ENCODE peak calls at places on chromosomes 11 and 22, in ten cellular contexts. O is K562, G is AG10803, I is dorsolateral prefrontal cortex, L is mammary epithelial cell, U is neural crest cell, Z is WTC11, T is tibial artery, A is hepatocyte, M is astrocyte of the spinal cord. Y is an unnamed sample.

GRCh38 chr11:30254307-30255298 is 23.8 kb downstream of the FSHB start:
- DNase-seq in O (no peak), G (no peak), I (no peak), L (no peak), U (no peak), Z (no peak), T (no peak), A (no peak), M (peak; percentile 10), Y (no peak)

GRCh38 chr22:46239261-46240048 is 10.6 kb downstream of the CDPF1 start:
- DNase-seq in O (peak; percentile 23), G (no peak), I (no peak), L (no peak), U (no peak), Z (no peak), T (no peak), A (no peak), M (no peak), Y (no peak)

GRCh38 chr11:1073261-1073724 is 1.4 kb upstream of the MUC2 start:
- DNase-seq in O (no peak), G (peak; percentile 49), I (no peak), L (peak; percentile 58), U (no peak), Z (peak; percentile 13), T (peak; percentile 61), A (peak; percentile 61), M (no peak), Y (no peak)

GRCh38 chr22:19610518-19611253 is 86.5 kb upstream of the CLDN5 start:
- DNase-seq in O (no peak), G (no peak), I (no peak), L (no peak), U (no peak), Z (peak; percentile 56), T (no peak), A (no peak), M (no peak), Y (no peak)

GRCh38 chr22:34801221-34801620 is 264.7 kb upstream of the ISX start:
- DNase-seq in O (no peak), G (no peak), I (no peak), L (no peak), U (no peak), Z (no peak), T (no peak), A (no peak), M (no peak), Y (no peak)

GRCh38 chr22:38214248-38215056 is 12.7 kb downstream of the MAFF start:
- DNase-seq in O (peak; percentile 94), G (peak; percentile 55), I (peak; percentile 51), L (no peak), U (peak; percentile 73), Z (peak; percentile 89), T (peak; percentile 87), A (peak; percentile 81), M (peak; percentile 71), Y (peak; percentile 88)

GRCh38 chr11:68956142-68956541 is 24.6 kb downstream of the MRGPRD start:
- DNase-seq in O (peak; percentile 78), G (no peak), I (no peak), L (no peak), U (peak; percentile 23), Z (peak; percentile 49), T (peak; percentile 62), A (no peak), M (no peak), Y (peak; percentile 57)

GRCh38 chr11:8707541-8708270 is 25.1 kb downstream of the RPL27A start:
- DNase-seq in O (no peak), G (no peak), I (peak; percentile 47), L (no peak), U (no peak), Z (no peak), T (peak; percentile 86), A (no peak), M (peak; percentile 15), Y (no peak)

GRCh38 chr11:105915036-105915435 is 107.0 kb downstream of the MSANTD4 start:
- DNase-seq in O (no peak), G (no peak), I (no peak), L (no peak), U (no peak), Z (no peak), T (no peak), A (no peak), M (peak; percentile 9), Y (no peak)

GRCh38 chr11:71393283-71393682 is 54.9 kb downstream of the DHCR7 start:
- DNase-seq in O (no peak), G (no peak), I (no peak), L (no peak), U (no peak), Z (no peak), T (no peak), A (no peak), M (no peak), Y (no peak)

GRCh38 chr22:44031111-44031963 is 7.2 kb downstream of the PARVB start:
- DNase-seq in O (no peak), G (no peak), I (no peak), L (no peak), U (no peak), Z (no peak), T (no peak), A (no peak), M (no peak), Y (no peak)

GRCh38 chr11:65854161-65854592 is 3.8 kb downstream of the CFL1 start:
- DNase-seq in O (no peak), G (no peak), I (no peak), L (no peak), U (no peak), Z (no peak), T (peak; percentile 57), A (peak; percentile 79), M (no peak), Y (no peak)

GRCh38 chr11:65854871-65855837 is 2.8 kb downstream of the CFL1 start:
- DNase-seq in O (no peak), G (no peak), I (no peak), L (no peak), U (no peak), Z (no peak), T (peak; percentile 60), A (no peak), M (no peak), Y (no peak)

GRCh38 chr11:65852508-65853248 is 5.3 kb downstream of the CFL1 start:
- DNase-seq in O (no peak), G (no peak), I (no peak), L (no peak), U (no peak), Z (no peak), T (peak; percentile 64), A (peak; percentile 7), M (no peak), Y (no peak)

GRCh38 chr11:65851811-65852507 is 6.0 kb downstream of the CFL1 start:
- DNase-seq in O (no peak), G (no peak), I (no peak), L (no peak), U (no peak), Z (no peak), T (peak; percentile 54), A (no peak), M (no peak), Y (no peak)

GRCh38 chr11:65853249-65853979 is 4.6 kb downstream of the CFL1 start:
- DNase-seq in O (no peak), G (no peak), I (no peak), L (no peak), U (no peak), Z (no peak), T (peak; percentile 49), A (peak; percentile 11), M (no peak), Y (no peak)
- TF ChIP-seq CTCF in O (peak; percentile 31), G (no peak), I (no peak), L (no peak), U (no peak), Z (no peak), T (no peak), A (no peak), M (peak; percentile 6), Y (no peak)

GRCh38 chr11:119572481-119573424 is 149.8 kb upstream of the THY1 start:
- DNase-seq in O (no peak), G (no peak), I (no peak), L (peak; percentile 87), U (no peak), Z (peak; percentile 36), T (no peak), A (peak; percentile 7), M (no peak), Y (no peak)
- TF ChIP-seq CTCF in O (peak; percentile 30), G (no peak), I (no peak), L (no peak), U (no peak), Z (no peak), T (no peak), A (peak; percentile 8), M (no peak), Y (no peak)

GRCh38 chr11:124900464-124900863 is 2.8 kb upstream of the ROBO4 start:
- DNase-seq in O (no peak), G (peak; percentile 90), I (no peak), L (peak; percentile 88), U (no peak), Z (no peak), T (no peak), A (no peak), M (peak; percentile 87), Y (no peak)

GRCh38 chr11:124896821-124897391 is 759 bp downstream of the ROBO4 start:
- DNase-seq in O (no peak), G (no peak), I (no peak), L (no peak), U (no peak), Z (no peak), T (peak; percentile 73), A (no peak), M (no peak), Y (no peak)

GRCh38 chr11:124897681-124898680 is at the start of gene ROBO4:
- DNase-seq in O (no peak), G (peak; percentile 91), I (no peak), L (peak; percentile 94), U (no peak), Z (no peak), T (peak; percentile 79), A (no peak), M (peak; percentile 94), Y (no peak)

GRCh38 chr11:124899376-124900145 is 1.9 kb upstream of the ROBO4 start:
- DNase-seq in O (no peak), G (no peak), I (no peak), L (peak; percentile 40), U (no peak), Z (no peak), T (peak; percentile 49), A (no peak), M (peak; percentile 14), Y (no peak)

DNA sequence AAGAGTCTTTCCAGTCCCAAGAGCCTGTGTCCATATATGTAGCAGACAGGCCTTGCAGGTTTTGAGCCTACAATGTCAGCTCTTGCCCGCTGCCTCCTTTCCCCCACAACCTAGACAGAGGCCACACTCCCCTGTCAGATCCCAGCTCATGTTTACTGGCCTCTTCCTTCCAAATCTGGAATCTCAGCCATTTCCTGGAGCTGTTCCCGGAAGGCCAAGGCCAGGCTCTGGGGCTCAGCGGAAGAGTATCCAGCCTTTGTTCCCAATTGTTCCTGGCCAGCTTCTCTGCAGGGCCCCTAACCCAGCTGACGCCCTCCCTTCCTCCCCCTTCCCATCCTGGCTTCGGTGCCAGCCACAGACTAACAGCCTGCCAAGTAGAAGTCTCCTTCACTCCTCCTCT is 1.0 kb upstream of the ROBO4 start:
- DNase-seq in O (no peak), G (peak; percentile 74), I (peak; percentile 61), L (no peak), U (no peak), Z (no peak), T (peak; percentile 64), A (no peak), M (no peak), Y (no peak)
- TF ChIP-seq CTCF in O (no peak), G (no peak), I (peak; percentile 4), L (no peak), U (no peak), Z (no peak), T (no peak), A (no peak), M (peak; percentile 38), Y (no peak)

GRCh38 chr11:103448966-103449365 is 339.7 kb downstream of the DYNC2H1 start:
- DNase-seq in O (no peak), G (no peak), I (no peak), L (no peak), U (no peak), Z (no peak), T (no peak), A (no peak), M (no peak), Y (no peak)
- TF ChIP-seq CTCF in O (no peak), G (no peak), I (no peak), L (no peak), U (no peak), Z (no peak), T (no peak), A (no peak), M (no peak), Y (no peak)

Y was measured in nephron progenitor cell.